ENCODE peak calls at places on chromosomes 4 and X, in seven cellular contexts. One of them, this sample, is unnamed.

GRCh38 chr4:14110407-14110806 is 482.9 kb upstream of the BOD1L1 start:
- DNase-seq in naive thymus-derived CD4-positive, alpha-beta T cell: no peak
- DNase-seq in heart right ventricle: no peak
- DNase-seq in A549: no peak
- DNase-seq in AG04450: peak; percentile 23
- DNase-seq in suprapubic skin: no peak
- DNase-seq in HL-60: no peak
- DNase-seq in this sample: no peak

GRCh38 chr4:76949293-76950051 is at the start of gene SEPTIN11:
- DNase-seq in naive thymus-derived CD4-positive, alpha-beta T cell: peak; percentile 76
- DNase-seq in heart right ventricle: peak; percentile 93
- DNase-seq in A549: peak; percentile 67
- DNase-seq in AG04450: peak; percentile 86
- DNase-seq in suprapubic skin: peak; percentile 96
- DNase-seq in HL-60: peak; percentile 68
- DNase-seq in this sample: peak; percentile 92

GRCh38 chrX:132615396-132616131 is 126.7 kb upstream of the MBNL3 start:
- DNase-seq in naive thymus-derived CD4-positive, alpha-beta T cell: peak; percentile 22
- DNase-seq in heart right ventricle: no peak
- DNase-seq in A549: no peak
- DNase-seq in AG04450: no peak
- DNase-seq in suprapubic skin: no peak
- DNase-seq in HL-60: no peak
- DNase-seq in this sample: peak; percentile 53

GRCh38 chr4:121421594-121421993 is 40.8 kb upstream of the QRFPR start:
- DNase-seq in naive thymus-derived CD4-positive, alpha-beta T cell: no peak
- DNase-seq in heart right ventricle: no peak
- DNase-seq in A549: no peak
- DNase-seq in AG04450: no peak
- DNase-seq in suprapubic skin: no peak
- DNase-seq in HL-60: no peak
- DNase-seq in this sample: no peak

GRCh38 chr4:35516102-35516501 is 728.2 kb downstream of the ARAP2 start:
- DNase-seq in naive thymus-derived CD4-positive, alpha-beta T cell: no peak
- DNase-seq in heart right ventricle: no peak
- DNase-seq in A549: no peak
- DNase-seq in AG04450: no peak
- DNase-seq in suprapubic skin: no peak
- DNase-seq in HL-60: no peak
- DNase-seq in this sample: no peak

GRCh38 chr4:86033171-86033570 is 326.7 kb downstream of the MAPK10 start:
- DNase-seq in naive thymus-derived CD4-positive, alpha-beta T cell: no peak
- DNase-seq in heart right ventricle: peak; percentile 25
- DNase-seq in A549: no peak
- DNase-seq in AG04450: no peak
- DNase-seq in suprapubic skin: peak; percentile 63
- DNase-seq in HL-60: no peak
- DNase-seq in this sample: peak; percentile 70

GRCh38 chrX:1453951-1454785 is 1.5 kb upstream of the ASMTL start:
- DNase-seq in naive thymus-derived CD4-positive, alpha-beta T cell: peak; percentile 88
- DNase-seq in heart right ventricle: peak; percentile 91
- DNase-seq in A549: peak; percentile 83
- DNase-seq in AG04450: peak; percentile 23
- DNase-seq in suprapubic skin: peak; percentile 92
- DNase-seq in HL-60: peak; percentile 32
- DNase-seq in this sample: peak; percentile 89

GRCh38 chr4:118718511-118719170 is 33.4 kb downstream of the METTL14 start:
- DNase-seq in naive thymus-derived CD4-positive, alpha-beta T cell: no peak
- DNase-seq in heart right ventricle: no peak
- DNase-seq in A549: no peak
- DNase-seq in AG04450: no peak
- DNase-seq in suprapubic skin: no peak
- DNase-seq in HL-60: no peak
- DNase-seq in this sample: no peak

GRCh38 chrX:105653891-105654290 is 168.4 kb upstream of the NRK start:
- DNase-seq in naive thymus-derived CD4-positive, alpha-beta T cell: no peak
- DNase-seq in heart right ventricle: no peak
- DNase-seq in A549: no peak
- DNase-seq in AG04450: no peak
- DNase-seq in suprapubic skin: no peak
- DNase-seq in HL-60: no peak
- DNase-seq in this sample: no peak

GRCh38 chr4:189940178-189941004 is at the start of gene FRG1:
- DNase-seq in naive thymus-derived CD4-positive, alpha-beta T cell: peak; percentile 98
- DNase-seq in heart right ventricle: peak; percentile 97
- DNase-seq in A549: peak; percentile 38
- DNase-seq in AG04450: peak; percentile 88
- DNase-seq in suprapubic skin: peak; percentile 97
- DNase-seq in HL-60: peak; percentile 86
- DNase-seq in this sample: peak; percentile 94

GRCh38 chr4:128378668-128379067 is 91.1 kb upstream of the PGRMC2 start:
- DNase-seq in naive thymus-derived CD4-positive, alpha-beta T cell: no peak
- DNase-seq in heart right ventricle: no peak
- DNase-seq in A549: no peak
- DNase-seq in AG04450: no peak
- DNase-seq in suprapubic skin: no peak
- DNase-seq in HL-60: no peak
- DNase-seq in this sample: no peak

GRCh38 chr4:88575222-88575621 is 17.1 kb upstream of the HERC3 start:
- DNase-seq in naive thymus-derived CD4-positive, alpha-beta T cell: no peak
- DNase-seq in heart right ventricle: no peak
- DNase-seq in A549: no peak
- DNase-seq in AG04450: no peak
- DNase-seq in suprapubic skin: no peak
- DNase-seq in HL-60: no peak
- DNase-seq in this sample: no peak

GRCh38 chrX:53695901-53696300 is 9.4 kb upstream of the HUWE1 start:
- DNase-seq in naive thymus-derived CD4-positive, alpha-beta T cell: no peak
- DNase-seq in heart right ventricle: no peak
- DNase-seq in A549: no peak
- DNase-seq in AG04450: no peak
- DNase-seq in suprapubic skin: no peak
- DNase-seq in HL-60: no peak
- DNase-seq in this sample: peak; percentile 30

GRCh38 chrX:3346436-3347329 is at the start of gene MXRA5:
- DNase-seq in naive thymus-derived CD4-positive, alpha-beta T cell: no peak
- DNase-seq in heart right ventricle: peak; percentile 18
- DNase-seq in A549: no peak
- DNase-seq in AG04450: no peak
- DNase-seq in suprapubic skin: no peak
- DNase-seq in HL-60: no peak
- DNase-seq in this sample: no peak

GRCh38 chr4:8846864-8847263 is 24.8 kb downstream of the HMX1 start:
- DNase-seq in naive thymus-derived CD4-positive, alpha-beta T cell: no peak
- DNase-seq in heart right ventricle: no peak
- DNase-seq in A549: no peak
- DNase-seq in AG04450: no peak
- DNase-seq in suprapubic skin: peak; percentile 17
- DNase-seq in HL-60: no peak
- DNase-seq in this sample: peak; percentile 6

GRCh38 chrX:20066968-20067708 is 49.6 kb downstream of the MAP7D2 start:
- DNase-seq in naive thymus-derived CD4-positive, alpha-beta T cell: peak; percentile 27
- DNase-seq in heart right ventricle: no peak
- DNase-seq in A549: peak; percentile 45
- DNase-seq in AG04450: peak; percentile 20
- DNase-seq in suprapubic skin: no peak
- DNase-seq in HL-60: no peak
- DNase-seq in this sample: peak; percentile 13

GRCh38 chr4:101347267-101347556 is at the start of gene PPP3CA:
- DNase-seq in naive thymus-derived CD4-positive, alpha-beta T cell: no peak
- DNase-seq in heart right ventricle: no peak
- DNase-seq in A549: no peak
- DNase-seq in AG04450: no peak
- DNase-seq in suprapubic skin: no peak
- DNase-seq in HL-60: no peak
- DNase-seq in this sample: no peak

GRCh38 chr4:73843369-73843768 is 6.9 kb downstream of the CXCL6 start:
- DNase-seq in naive thymus-derived CD4-positive, alpha-beta T cell: no peak
- DNase-seq in heart right ventricle: no peak
- DNase-seq in A549: no peak
- DNase-seq in AG04450: no peak
- DNase-seq in suprapubic skin: no peak
- DNase-seq in HL-60: no peak
- DNase-seq in this sample: no peak

GRCh38 chr4:73844352-73844751 is 7.9 kb downstream of the CXCL6 start:
- DNase-seq in naive thymus-derived CD4-positive, alpha-beta T cell: no peak
- DNase-seq in heart right ventricle: no peak
- DNase-seq in A549: no peak
- DNase-seq in AG04450: no peak
- DNase-seq in suprapubic skin: no peak
- DNase-seq in HL-60: peak; percentile 78
- DNase-seq in this sample: no peak

GRCh38 chr4:54063737-54064316 is 578 bp downstream of the CHIC2 start:
- DNase-seq in naive thymus-derived CD4-positive, alpha-beta T cell: no peak
- DNase-seq in heart right ventricle: no peak
- DNase-seq in A549: peak; percentile 4
- DNase-seq in AG04450: no peak
- DNase-seq in suprapubic skin: peak; percentile 81
- DNase-seq in HL-60: no peak
- DNase-seq in this sample: peak; percentile 49

GRCh38 chrX:119880076-119880475 is 8.4 kb downstream of the NDUFA1 start:
- DNase-seq in naive thymus-derived CD4-positive, alpha-beta T cell: peak; percentile 18
- DNase-seq in heart right ventricle: no peak
- DNase-seq in A549: no peak
- DNase-seq in AG04450: no peak
- DNase-seq in suprapubic skin: no peak
- DNase-seq in HL-60: no peak
- DNase-seq in this sample: no peak

GRCh38 chr4:107248571-107248970 is 212.5 kb upstream of the DKK2 start:
- DNase-seq in naive thymus-derived CD4-positive, alpha-beta T cell: no peak
- DNase-seq in heart right ventricle: no peak
- DNase-seq in A549: no peak
- DNase-seq in AG04450: no peak
- DNase-seq in suprapubic skin: no peak
- DNase-seq in HL-60: no peak
- DNase-seq in this sample: no peak

GRCh38 chr4:61201562-61202099 is 1.5 kb downstream of the ADGRL3 start:
- DNase-seq in naive thymus-derived CD4-positive, alpha-beta T cell: no peak
- DNase-seq in heart right ventricle: no peak
- DNase-seq in A549: no peak
- DNase-seq in AG04450: no peak
- DNase-seq in suprapubic skin: peak; percentile 55
- DNase-seq in HL-60: no peak
- DNase-seq in this sample: peak; percentile 19

DNA sequence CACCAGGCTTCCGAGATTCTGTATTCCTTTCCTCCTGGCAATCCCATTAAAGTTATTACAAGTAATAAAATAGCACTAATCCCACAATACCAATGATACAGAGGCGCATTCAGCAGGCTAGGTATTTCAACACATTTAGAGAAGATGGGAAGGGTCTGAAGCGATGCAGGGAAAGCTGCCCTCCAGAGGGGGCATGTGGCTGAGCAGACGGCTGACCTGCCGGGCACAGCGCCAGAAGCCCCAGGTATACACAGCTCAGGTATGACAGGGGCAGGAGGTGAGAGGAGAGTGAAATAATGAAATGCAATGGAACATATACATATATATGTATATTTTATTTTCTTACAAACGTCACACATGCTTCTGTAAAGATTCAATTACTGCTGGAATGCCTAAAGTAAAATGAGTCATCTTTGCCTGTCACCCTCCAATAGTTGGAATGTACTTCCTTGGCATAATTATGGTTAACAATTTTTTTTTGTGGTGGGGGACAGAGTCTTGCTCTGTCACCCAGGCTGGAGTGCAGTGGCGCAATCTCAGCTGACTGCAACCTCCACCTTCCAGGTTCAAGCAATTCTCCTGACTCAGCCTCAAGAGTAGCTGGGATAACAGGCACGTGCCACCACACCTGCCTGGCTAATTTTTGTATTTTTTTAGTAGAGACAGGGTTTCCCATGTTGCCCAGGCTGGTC is 21.3 kb upstream of the CDKN2AIP start:
- DNase-seq in naive thymus-derived CD4-positive, alpha-beta T cell: no peak
- DNase-seq in heart right ventricle: no peak
- DNase-seq in A549: no peak
- DNase-seq in AG04450: no peak
- DNase-seq in suprapubic skin: no peak
- DNase-seq in HL-60: no peak
- DNase-seq in this sample: no peak
- H3K27ac ChIP-seq in naive thymus-derived CD4-positive, alpha-beta T cell: no peak overlapping the region
- H3K27ac ChIP-seq in heart right ventricle: no peak overlapping the region
- H3K27ac ChIP-seq in A549: no peak overlapping the region
- H3K27ac ChIP-seq in AG04450: no peak overlapping the region
- H3K27ac ChIP-seq in suprapubic skin: no peak overlapping the region
- H3K27ac ChIP-seq in HL-60: no peak overlapping the region
- H3K27ac ChIP-seq in this sample: no peak overlapping the region

GRCh38 chrX:13816899-13817298 is at the start of gene GPM6B:
- DNase-seq in naive thymus-derived CD4-positive, alpha-beta T cell: no peak
- DNase-seq in heart right ventricle: no peak
- DNase-seq in A549: no peak
- DNase-seq in AG04450: no peak
- DNase-seq in suprapubic skin: no peak
- DNase-seq in HL-60: no peak
- DNase-seq in this sample: no peak
- H3K27ac ChIP-seq in naive thymus-derived CD4-positive, alpha-beta T cell: no peak within 1 kb of the TSS
- H3K27ac ChIP-seq in heart right ventricle: no peak within 1 kb of the TSS
- H3K27ac ChIP-seq in A549: no peak within 1 kb of the TSS
- H3K27ac ChIP-seq in AG04450: no peak within 1 kb of the TSS
- H3K27ac ChIP-seq in suprapubic skin: no peak within 1 kb of the TSS
- H3K27ac ChIP-seq in HL-60: no peak within 1 kb of the TSS
- H3K27ac ChIP-seq in this sample: no peak within 1 kb of the TSS

DNA sequence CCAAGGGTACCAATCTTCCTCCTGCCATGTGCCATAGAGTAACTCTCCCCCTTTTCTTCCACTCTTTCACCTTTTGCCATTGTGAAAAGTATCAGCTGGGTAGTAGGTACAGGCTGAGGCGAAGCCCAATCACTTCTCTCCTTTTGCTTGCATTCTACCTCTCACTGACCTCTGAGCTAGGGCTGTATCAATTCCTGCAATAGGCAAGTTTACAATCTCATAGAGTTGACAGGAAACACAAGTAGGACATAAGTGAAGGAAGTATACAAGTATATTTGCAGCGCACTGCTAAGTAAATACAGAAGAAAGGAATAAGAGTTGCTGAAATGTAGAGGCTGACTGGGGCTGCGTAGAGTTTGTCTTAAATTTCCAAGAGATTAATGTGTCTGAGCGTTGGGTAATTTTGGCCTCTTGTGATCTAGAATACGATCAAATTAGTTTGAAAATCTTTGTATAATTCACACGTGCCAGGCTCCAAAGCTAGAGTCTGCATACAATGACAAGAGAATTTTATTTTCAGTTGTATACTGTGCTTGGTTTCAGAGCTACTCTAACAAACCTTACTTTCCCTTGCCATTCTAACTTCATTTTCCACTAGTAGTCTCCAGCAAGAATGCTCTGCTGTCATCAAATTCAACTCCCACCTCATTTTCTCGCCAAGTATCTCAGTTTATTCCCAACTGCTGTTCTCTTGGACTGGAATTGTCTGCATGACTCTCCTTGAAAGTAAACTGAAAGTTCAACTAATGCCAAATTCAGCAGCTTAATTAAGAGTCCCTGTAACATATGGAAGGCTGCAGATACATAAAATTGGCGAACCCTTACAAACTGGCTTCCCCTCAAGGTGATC is 90.3 kb downstream of the ATP11C start:
- DNase-seq in naive thymus-derived CD4-positive, alpha-beta T cell: no peak
- DNase-seq in heart right ventricle: no peak
- DNase-seq in A549: no peak
- DNase-seq in AG04450: no peak
- DNase-seq in suprapubic skin: no peak
- DNase-seq in HL-60: no peak
- DNase-seq in this sample: no peak
- H3K27ac ChIP-seq in naive thymus-derived CD4-positive, alpha-beta T cell: no peak overlapping the region
- H3K27ac ChIP-seq in heart right ventricle: no peak overlapping the region
- H3K27ac ChIP-seq in A549: no peak overlapping the region
- H3K27ac ChIP-seq in AG04450: no peak overlapping the region
- H3K27ac ChIP-seq in suprapubic skin: no peak overlapping the region
- H3K27ac ChIP-seq in HL-60: no peak overlapping the region
- H3K27ac ChIP-seq in this sample: no peak overlapping the region

GRCh38 chr4:113972781-113973180 is 6.7 kb downstream of the ARSJ start:
- DNase-seq in naive thymus-derived CD4-positive, alpha-beta T cell: no peak
- DNase-seq in heart right ventricle: no peak
- DNase-seq in A549: no peak
- DNase-seq in AG04450: no peak
- DNase-seq in suprapubic skin: no peak
- DNase-seq in HL-60: no peak
- DNase-seq in this sample: no peak
- H3K27ac ChIP-seq in naive thymus-derived CD4-positive, alpha-beta T cell: no peak overlapping the region
- H3K27ac ChIP-seq in heart right ventricle: no peak overlapping the region
- H3K27ac ChIP-seq in A549: no peak overlapping the region
- H3K27ac ChIP-seq in AG04450: no peak overlapping the region
- H3K27ac ChIP-seq in suprapubic skin: no peak overlapping the region
- H3K27ac ChIP-seq in HL-60: no peak overlapping the region
- H3K27ac ChIP-seq in this sample: no peak overlapping the region